ENCODE peak calls at places on chromosomes 2 and 18, in four cellular contexts. X is A549, S is GM12878, G is HepG2. I is an unnamed sample.

GRCh38 chr2:212649646-212650045 is 111.0 kb upstream of the ERBB4 start:
- DNase-seq in G (no peak), X (no peak), S (no peak), I (no peak)

GRCh38 chr2:101204400-101205095 is 48.1 kb upstream of the CNOT11 start:
- DNase-seq in S (no peak), X (peak), G (peak), I (no peak)

GRCh38 chr18:9417081-9417841 is 58.1 kb upstream of the RALBP1 start:
- DNase-seq in X (no peak), G (no peak), S (no peak), I (no peak)

GRCh38 chr2:108612153-108612513 is 77.9 kb downstream of the LIMS1 start:
- DNase-seq in S (peak), X (no peak), G (no peak), I (peak)

GRCh38 chr2:238320648-238321281 is 447 bp downstream of the TRAF3IP1 start:
- DNase-seq in X (no peak), S (no peak), G (no peak), I (peak)

GRCh38 chr18:50788284-50788683 is 31.5 kb downstream of the MRO start:
- DNase-seq in S (no peak), X (no peak), G (no peak), I (no peak)

GRCh38 chr18:46062781-46063180 is 9.3 kb downstream of the PSTPIP2 start:
- DNase-seq in G (no peak), S (no peak), X (no peak), I (no peak)

GRCh38 chr2:96156926-96157648 is 11.8 kb upstream of the DUSP2 start:
- DNase-seq in X (no peak), G (no peak), S (peak), I (no peak)

GRCh38 chr18:73614812-73615211 is 532.8 kb downstream of the FBXO15 start:
- DNase-seq in X (peak), S (no peak), G (no peak), I (no peak)

GRCh38 chr2:69798466-69798908 is 31.0 kb upstream of the GMCL1 start:
- DNase-seq in S (no peak), X (no peak), G (no peak), I (no peak)

GRCh38 chr2:88683160-88684021 is 8.1 kb upstream of the RPIA start:
- DNase-seq in X (peak), G (no peak), S (no peak), I (peak)

GRCh38 chr18:24678113-24678512 is 217.7 kb downstream of the HRH4 start:
- DNase-seq in S (no peak), G (no peak), X (no peak), I (no peak)

GRCh38 chr18:77063256-77063655 is 69.3 kb downstream of the MBP start:
- DNase-seq in X (no peak), G (no peak), S (peak), I (no peak)

GRCh38 chr2:121210691-121211090 is 74.3 kb downstream of the TFCP2L1 start:
- DNase-seq in G (no peak), X (peak), S (no peak), I (no peak)

GRCh38 chr2:38377501-38378258 is 607 bp upstream of the ATL2 start:
- DNase-seq in X (peak), S (no peak), G (peak), I (no peak)

GRCh38 chr2:177106212-177106611 is 106.4 kb upstream of the HNRNPA3 start:
- DNase-seq in G (peak), X (peak), S (no peak), I (peak)

GRCh38 chr2:168216351-168217005 is 30.9 kb downstream of the STK39 start:
- DNase-seq in S (no peak), G (no peak), X (no peak), I (no peak)

GRCh38 chr2:101473911-101474751 is 781 bp downstream of the RFX8 start:
- DNase-seq in X (no peak), S (no peak), G (no peak), I (no peak)

GRCh38 chr18:21599585-21600525 is 649 bp downstream of the ESCO1 start:
- DNase-seq in X (no peak), S (no peak), G (peak), I (peak)

GRCh38 chr2:82959677-82960076 is 1499.4 kb downstream of the SUCLG1 start:
- DNase-seq in S (no peak), G (no peak), X (no peak), I (no peak)

GRCh38 chr2:239601201-239601851 is 200.5 kb upstream of the HDAC4 start:
- DNase-seq in G (no peak), S (no peak), X (no peak), I (no peak)

GRCh38 chr2:71457123-71457958 is 4.0 kb downstream of the DYSF start:
- DNase-seq in G (no peak), S (no peak), X (no peak), I (peak)

GRCh38 chr2:71455011-71455740 is 1.8 kb downstream of the DYSF start:
- DNase-seq in S (no peak), X (no peak), G (no peak), I (no peak)

GRCh38 chr2:71455741-71456569 is 2.6 kb downstream of the DYSF start:
- DNase-seq in X (no peak), G (peak), S (no peak), I (no peak)

GRCh38 chr2:71457959-71458322 is 4.6 kb downstream of the DYSF start:
- DNase-seq in X (no peak), G (no peak), S (no peak), I (no peak)

GRCh38 chr2:71456617-71457016 is 3.3 kb downstream of the DYSF start:
- DNase-seq in X (no peak), G (no peak), S (no peak), I (no peak)
- TF ChIP-seq CHD4 in X (no peak), G (no peak), S (no peak), I (no peak)

GRCh38 chr2:210228586-210228985 is 3.3 kb upstream of the ACADL start:
- DNase-seq in X (no peak), S (no peak), G (no peak), I (no peak)
- TF ChIP-seq CHD4 in X (no peak), S (no peak), G (no peak), I (no peak)

DNA sequence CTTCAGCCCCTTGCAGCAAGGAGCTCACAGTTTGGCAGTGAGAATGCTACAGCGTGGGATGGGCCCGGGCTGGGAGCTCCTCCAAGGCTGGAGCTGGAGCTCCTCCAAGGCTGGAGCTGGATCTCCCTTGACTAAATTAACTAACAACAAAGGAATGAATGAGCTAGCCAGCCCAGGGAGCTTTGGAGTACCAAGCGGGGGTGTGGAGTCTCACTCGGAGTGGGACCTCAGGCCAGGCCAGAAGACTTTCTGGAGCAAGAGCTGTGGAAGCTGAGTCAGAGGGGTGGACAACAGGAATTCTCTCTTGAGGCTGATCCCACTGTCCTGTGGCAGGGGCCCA is 244.7 kb upstream of the HS6ST1 start:
- DNase-seq in S (no peak), G (no peak), X (no peak), I (no peak)
- TF ChIP-seq CHD4 in S (no peak), G (no peak), X (no peak), I (no peak)

GRCh38 chr2:148527488-148528340 is 116.8 kb upstream of the EPC2 start:
- DNase-seq in G (no peak), X (no peak), S (no peak), I (no peak)

GRCh38 chr2:148525130-148525529 is 119.4 kb upstream of the EPC2 start:
- DNase-seq in X (no peak), S (no peak), G (no peak), I (no peak)

GRCh38 chr2:148523315-148523714 is 121.2 kb upstream of the EPC2 start:
- DNase-seq in X (no peak), G (no peak), S (no peak), I (no peak)

GRCh38 chr2:148526509-148527346 is 117.8 kb upstream of the EPC2 start:
- DNase-seq in X (no peak), S (no peak), G (no peak), I (no peak)

GRCh38 chr2:148524519-148524919 is 120.0 kb upstream of the EPC2 start:
- DNase-seq in G (no peak), X (no peak), S (no peak), I (no peak)
- TF ChIP-seq CHD4 in G (no peak), X (no peak), S (no peak), I (no peak)

GRCh38 chr2:222311978-222312738 is 13.4 kb upstream of the PAX3 start:
- DNase-seq in X (no peak), S (no peak), G (no peak), I (no peak)
- TF ChIP-seq CHD4 in X (no peak), S (no peak), G (no peak), I (no peak)

GRCh38 chr2:199994296-199994695 is 38.9 kb downstream of the MAIP1 start:
- DNase-seq in S (no peak), G (no peak), X (no peak), I (no peak)
- TF ChIP-seq CHD4 in S (no peak), G (no peak), X (no peak), I (no peak)

GRCh38 chr2:73314441-73314840 is 21.1 kb upstream of the EGR4 start:
- DNase-seq in X (no peak), G (no peak), S (no peak), I (no peak)
- TF ChIP-seq CHD4 in X (no peak), G (no peak), S (no peak), I (no peak)

GRCh38 chr2:222753251-222753824 is 81.9 kb downstream of the MOGAT1 start:
- DNase-seq in G (no peak), S (no peak), X (no peak), I (no peak)

GRCh38 chr2:222756362-222756831 is 84.9 kb downstream of the MOGAT1 start:
- DNase-seq in G (peak), X (no peak), S (no peak), I (no peak)

GRCh38 chr2:222760301-222760897 is 88.9 kb downstream of the MOGAT1 start:
- DNase-seq in G (no peak), X (no peak), S (no peak), I (no peak)

GRCh38 chr2:222754324-222754723 is 82.9 kb downstream of the MOGAT1 start:
- DNase-seq in S (no peak), X (no peak), G (no peak), I (no peak)

DNA sequence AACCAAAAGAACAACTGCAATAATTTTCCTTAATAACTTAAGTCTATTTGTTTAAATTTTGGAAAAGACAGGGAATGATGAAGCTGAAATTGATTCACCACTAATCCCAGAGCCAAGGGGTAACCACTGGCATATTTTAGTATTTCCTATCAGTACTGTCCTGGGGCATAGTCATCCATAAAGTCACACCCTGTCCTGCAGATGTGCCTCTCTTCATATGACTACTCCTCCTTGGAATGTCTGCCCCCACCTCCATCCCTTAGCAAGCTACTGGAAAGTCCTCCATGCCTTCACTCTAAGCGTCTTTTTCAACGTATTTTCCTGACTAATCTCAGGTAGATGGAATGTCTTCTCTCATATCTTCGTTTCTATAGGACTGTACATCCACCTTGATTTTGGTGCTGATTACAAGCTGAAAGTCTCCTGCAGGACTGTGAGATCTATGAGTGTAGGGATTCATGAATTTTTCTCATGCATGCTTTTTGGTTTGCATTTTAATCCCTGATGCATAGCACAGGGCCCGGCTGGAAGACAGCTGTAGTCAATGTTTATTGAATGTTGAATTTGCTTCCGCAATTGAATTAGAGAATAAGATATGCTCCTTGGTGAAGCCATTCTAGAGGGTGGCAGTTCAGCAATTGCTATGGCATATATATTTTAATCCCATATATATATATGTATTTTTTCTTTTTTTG is 85.6 kb downstream of the MOGAT1 start:
- DNase-seq in S (no peak), X (peak), G (no peak), I (no peak)
- TF ChIP-seq CHD4 in S (no peak), X (no peak), G (no peak), I (no peak)

I was measured in K562.